ENCODE peak calls at places on chromosomes 13 and 19, in seven cellular contexts. R is LoVo; K is cardiac muscle cell; Y is stomach; O is GM23248; V is NCI-H2029; M is activated T-helper 1 cell treated with anti-CD3 and anti-CD28 coated beads, Interleukin-12 subunit alpha, Interleukin-12 subunit beta, Interleukin-2, Interleukin-4 antibody, amounts not matched to agents 30 ng/mL and 10 ng/mL and 1 ng/mL, durations not matched to agents 14 hours and 24 hours and 36 hours. X is an unnamed sample.

GRCh38 chr13:90107658-90108057 is 1239.8 kb upstream of the MIR17HG start:
- DNase-seq in V (no peak), K (no peak), M (no peak), R (no peak), Y (no peak), O (no peak), X (no peak)

GRCh38 chr13:24684600-24684998 is 4.4 kb downstream of the ATP12A start:
- DNase-seq in M (peak), O (peak), Y (no peak), K (no peak), V (no peak), R (no peak), X (no peak)

GRCh38 chr19:35673121-35673804 is 6.9 kb downstream of the UPK1A start:
- DNase-seq in R (peak), O (peak), K (peak), M (peak), V (no peak), Y (peak), X (peak)

GRCh38 chr19:1460033-1460995 is 10.4 kb downstream of the APC2 start:
- DNase-seq in O (no peak), Y (no peak), K (no peak), V (no peak), R (no peak), M (no peak), X (no peak)

GRCh38 chr19:46429999-46430398 is 1.3 kb upstream of the PNMA8C start:
- DNase-seq in Y (no peak), M (no peak), R (no peak), O (no peak), K (no peak), V (no peak), X (no peak)

GRCh38 chr19:37551123-37551993 is 43.2 kb downstream of the ZNF571 start:
- DNase-seq in K (no peak), M (peak), Y (no peak), R (no peak), V (no peak), O (peak), X (no peak)

GRCh38 chr19:31160346-31160926 is 188.8 kb downstream of the TSHZ3 start:
- DNase-seq in K (no peak), O (peak), Y (no peak), M (no peak), V (no peak), R (no peak), X (no peak)

GRCh38 chr19:1945899-1946298 is 4.9 kb downstream of the CSNK1G2 start:
- DNase-seq in V (no peak), M (no peak), Y (peak), O (peak), K (peak), R (peak), X (no peak)

GRCh38 chr19:11168568-11168967 is 13.0 kb upstream of the SPC24 start:
- DNase-seq in M (no peak), O (peak), K (no peak), Y (no peak), V (no peak), R (no peak), X (no peak)

GRCh38 chr13:100131863-100132574 is 43.1 kb downstream of the PCCA start:
- DNase-seq in R (peak), Y (no peak), O (peak), K (no peak), V (no peak), M (no peak), X (no peak)

GRCh38 chr19:47778954-47779351 is 450 bp downstream of the SELENOW start:
- DNase-seq in M (no peak), K (peak), V (no peak), Y (no peak), O (peak), R (no peak), X (no peak)

GRCh38 chr19:48819366-48819816 is 8.6 kb upstream of the BCAT2 start:
- DNase-seq in M (no peak), Y (peak), O (peak), V (peak), R (peak), K (no peak), X (no peak)

GRCh38 chr19:4589579-4590410 is 30.3 kb upstream of the SEMA6B start:
- DNase-seq in O (no peak), R (no peak), K (peak), M (no peak), V (no peak), Y (no peak), X (no peak)

GRCh38 chr19:45100797-45101196 is 7.8 kb downstream of the PPP1R37 start:
- DNase-seq in R (no peak), Y (no peak), M (no peak), K (no peak), O (peak), V (no peak), X (no peak)

GRCh38 chr19:33397536-33398360 is 24.2 kb downstream of the CEBPG start:
- DNase-seq in O (no peak), R (no peak), Y (no peak), V (no peak), M (no peak), K (no peak), X (no peak)

GRCh38 chr19:44846455-44847143 is 502 bp downstream of the NECTIN2 start:
- DNase-seq in K (peak), V (no peak), O (peak), R (no peak), M (no peak), Y (no peak), X (no peak)

X was measured in NCI-H1105.